ENCODE peak calls at places on chromosome 14, in seven cellular contexts. H, Y, F, L, P, U and D are unnamed samples.

GRCh38 chr14:79118291-79118690 is 948.1 kb downstream of the NRXN3 start:
- DNase-seq in H (no peak), U (no peak), Y (no peak), L (no peak), F (no peak), P (no peak), D (no peak)

GRCh38 chr14:96902004-96902403 is 104.8 kb downstream of the VRK1 start:
- DNase-seq in Y (no peak), F (no peak), H (no peak), L (no peak), P (no peak), U (no peak), D (no peak)

GRCh38 chr14:74595006-74595735 is 16.9 kb downstream of the LTBP2 start:
- DNase-seq in Y (no peak), P (no peak), F (no peak), U (peak), H (no peak), L (no peak), D (no peak)

GRCh38 chr14:85619866-85620265 is 89.9 kb downstream of the FLRT2 start:
- DNase-seq in Y (no peak), U (no peak), H (no peak), F (no peak), P (no peak), L (no peak), D (no peak)

GRCh38 chr14:61528591-61529021 is 166.7 kb upstream of the HIF1A start:
- DNase-seq in U (no peak), Y (no peak), L (no peak), H (no peak), P (no peak), F (no peak), D (peak)

GRCh38 chr14:85587152-85587697 is 57.3 kb downstream of the FLRT2 start:
- DNase-seq in H (no peak), P (no peak), F (no peak), Y (no peak), U (no peak), L (no peak), D (peak)

GRCh38 chr14:105178069-105178867 is 2.8 kb downstream of the NUDT14 start:
- DNase-seq in H (no peak), F (no peak), U (no peak), Y (no peak), L (no peak), P (no peak), D (no peak)

GRCh38 chr14:87430810-87431209 is 562.2 kb downstream of the GALC start:
- DNase-seq in H (no peak), F (no peak), L (peak), U (no peak), Y (no peak), P (no peak), D (no peak)

GRCh38 chr14:20630340-20631022 is 11.0 kb downstream of the OR6S1 start:
- DNase-seq in F (no peak), H (peak), Y (peak), L (peak), P (peak), U (no peak), D (peak)

GRCh38 chr14:93207468-93208308 is 632 bp downstream of the UBR7 start:
- DNase-seq in U (peak), P (peak), Y (no peak), L (no peak), H (peak), F (no peak), D (peak)

GRCh38 chr14:32611752-32612151 is 282.7 kb downstream of the AKAP6 start:
- DNase-seq in L (no peak), P (no peak), Y (no peak), U (no peak), F (no peak), H (no peak), D (no peak)

GRCh38 chr14:60655114-60655897 is 6.0 kb upstream of the SIX1 start:
- DNase-seq in L (no peak), F (no peak), P (peak), U (peak), Y (no peak), H (no peak), D (no peak)

GRCh38 chr14:95467657-95468056 is 48.8 kb downstream of the SYNE3 start:
- DNase-seq in F (no peak), U (no peak), P (no peak), L (no peak), Y (no peak), H (no peak), D (no peak)

GRCh38 chr14:29016050-29016900 is 249.7 kb downstream of the FOXG1 start:
- DNase-seq in Y (no peak), U (peak), P (peak), L (peak), H (peak), F (no peak), D (peak)

GRCh38 chr14:72961579-72962335 is 35.5 kb downstream of the DCAF4 start:
- DNase-seq in F (no peak), U (no peak), H (no peak), Y (peak), P (no peak), L (no peak), D (peak)

GRCh38 chr14:28609228-28609828 is 157.3 kb upstream of the FOXG1 start:
- DNase-seq in L (peak), F (no peak), Y (peak), H (peak), U (peak), P (peak), D (peak)

GRCh38 chr14:104932676-104933631 is 8.3 kb downstream of the PLD4 start:
- DNase-seq in P (peak), F (no peak), L (peak), Y (peak), H (peak), U (peak), D (peak)

GRCh38 chr14:47278233-47278842 is 397.1 kb downstream of the MDGA2 start:
- DNase-seq in F (no peak), L (peak), Y (peak), P (peak), U (peak), H (peak), D (peak)

GRCh38 chr14:95200404-95200803 is 43.1 kb upstream of the DICER1 start:
- DNase-seq in Y (no peak), H (no peak), L (no peak), P (no peak), F (no peak), U (no peak), D (no peak)

GRCh38 chr14:72275242-72275641 is 343.0 kb downstream of the RGS6 start:
- DNase-seq in U (no peak), Y (no peak), F (no peak), H (no peak), P (no peak), L (no peak), D (no peak)

GRCh38 chr14:93381644-93382043 is 34.7 kb downstream of the COX8C start:
- DNase-seq in U (no peak), F (no peak), H (no peak), L (no peak), P (no peak), Y (no peak), D (no peak)

GRCh38 chr14:49865431-49865859 is 12.9 kb upstream of the NEMF start:
- DNase-seq in F (no peak), L (peak), U (peak), H (peak), Y (no peak), P (peak), D (no peak)

GRCh38 chr14:77026930-77027537 is 1.5 kb downstream of the IRF2BPL start:
- DNase-seq in Y (no peak), L (no peak), P (no peak), U (peak), F (no peak), H (peak), D (no peak)

GRCh38 chr14:64704743-64705405 is 650 bp downstream of the PLEKHG3 start:
- DNase-seq in U (peak), F (no peak), Y (no peak), H (no peak), L (no peak), P (peak), D (peak)

GRCh38 chr14:96237641-96238040 is 18.4 kb upstream of the BDKRB1 start:
- DNase-seq in F (no peak), Y (no peak), L (no peak), H (no peak), U (no peak), P (no peak), D (no peak)

GRCh38 chr14:90191154-90191553 is 65.2 kb upstream of the PSMC1 start:
- DNase-seq in H (no peak), L (no peak), Y (no peak), P (no peak), F (no peak), U (no peak), D (no peak)

GRCh38 chr14:28467611-28468010 is 299.0 kb upstream of the FOXG1 start:
- DNase-seq in P (no peak), F (no peak), L (no peak), U (no peak), Y (no peak), H (no peak), D (no peak)

GRCh38 chr14:89422181-89422951 is 5.3 kb upstream of the FOXN3 start:
- DNase-seq in F (no peak), U (no peak), L (no peak), Y (no peak), P (no peak), H (no peak), D (peak)

GRCh38 chr14:68978550-68978911 is 571 bp downstream of the ACTN1 start:
- DNase-seq in U (peak), F (no peak), Y (no peak), L (no peak), H (peak), P (peak), D (peak)

GRCh38 chr14:45716506-45716905 is 463.5 kb upstream of the MIS18BP1 start:
- DNase-seq in U (peak), L (peak), P (no peak), F (no peak), Y (no peak), H (no peak), D (peak)

GRCh38 chr14:69260979-69261605 is 1.1 kb downstream of the GALNT16 start:
- DNase-seq in H (peak), P (peak), U (peak), L (no peak), F (no peak), Y (no peak), D (no peak)

GRCh38 chr14:36973806-36974442 is 198.5 kb downstream of the SLC25A21 start:
- DNase-seq in F (no peak), H (no peak), U (no peak), P (no peak), L (no peak), Y (no peak), D (no peak)

GRCh38 chr14:57549765-57550420 is 56.2 kb upstream of the CCDC198 start:
- DNase-seq in Y (no peak), L (no peak), U (no peak), H (no peak), P (no peak), F (no peak), D (no peak)

GRCh38 chr14:102907303-102907844 is 15.1 kb upstream of the AMN start:
- DNase-seq in Y (no peak), H (no peak), P (no peak), L (no peak), F (no peak), U (no peak), D (no peak)

GRCh38 chr14:36807727-36808126 is 146.1 kb downstream of the PAX9 start:
- DNase-seq in Y (no peak), F (no peak), L (no peak), H (no peak), U (no peak), P (no peak), D (no peak)

GRCh38 chr14:104996032-104996431 is 10.4 kb downstream of the CLBA1 start:
- DNase-seq in H (no peak), L (no peak), P (no peak), F (no peak), U (no peak), Y (no peak), D (no peak)

GRCh38 chr14:54291491-54292191 is 105.2 kb upstream of the CDKN3 start:
- DNase-seq in L (peak), P (peak), H (no peak), U (no peak), Y (no peak), F (no peak), D (no peak)

GRCh38 chr14:23141706-23142467 is 22.8 kb upstream of the CEBPE start:
- DNase-seq in F (no peak), P (no peak), U (peak), Y (no peak), H (no peak), L (no peak), D (peak)

GRCh38 chr14:23145794-23146422 is 26.9 kb upstream of the CEBPE start:
- DNase-seq in U (no peak), P (no peak), L (no peak), Y (no peak), F (no peak), H (no peak), D (no peak)

GRCh38 chr14:23146423-23146910 is 27.4 kb upstream of the CEBPE start:
- DNase-seq in F (no peak), Y (no peak), P (no peak), L (no peak), H (peak), U (no peak), D (no peak)

GRCh38 chr14:23142826-23143225 is 23.8 kb upstream of the CEBPE start:
- DNase-seq in F (no peak), Y (no peak), H (no peak), L (no peak), P (no peak), U (no peak), D (no peak)

DNA sequence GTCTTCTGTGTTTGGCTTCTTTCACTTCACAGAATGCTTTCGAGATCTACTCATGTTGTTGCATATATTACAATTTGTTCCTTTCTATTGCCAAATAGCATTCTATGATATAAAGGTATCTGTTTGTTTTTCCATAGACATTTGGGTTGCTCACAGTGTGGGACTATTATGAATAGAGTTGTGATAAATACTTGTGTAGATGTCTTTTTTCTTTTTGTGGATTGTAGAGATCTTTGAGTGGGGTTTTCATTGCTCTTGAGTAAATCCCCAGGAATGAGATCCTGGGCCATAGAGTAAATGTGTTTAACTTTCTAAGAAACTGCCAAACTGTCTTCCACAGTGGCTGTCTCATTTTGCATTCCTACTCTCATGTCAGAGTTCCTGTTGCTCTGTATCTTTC is 24.9 kb upstream of the CEBPE start:
- DNase-seq in Y (no peak), U (no peak), F (no peak), P (no peak), L (no peak), H (no peak), D (no peak)
- TF ChIP-seq JUND in Y (no peak), U (no peak), F (no peak), P (no peak), L (no peak), H (no peak), D (no peak)

GRCh38 chr14:100878271-100879146 is 25.0 kb downstream of the RTL1 start:
- DNase-seq in Y (no peak), U (no peak), F (no peak), L (no peak), P (no peak), H (no peak), D (no peak)
- TF ChIP-seq JUND in Y (no peak), U (no peak), F (no peak), L (no peak), P (no peak), H (no peak), D (no peak)

GRCh38 chr14:67459336-67459735 is 29.2 kb downstream of the TMEM229B start:
- DNase-seq in P (no peak), Y (no peak), F (no peak), L (no peak), H (no peak), U (no peak), D (no peak)

GRCh38 chr14:67461341-67461985 is 27.1 kb downstream of the TMEM229B start:
- DNase-seq in U (no peak), Y (no peak), H (no peak), P (no peak), F (no peak), L (no peak), D (no peak)

GRCh38 chr14:67453575-67454300 is 34.8 kb downstream of the TMEM229B start:
- DNase-seq in P (no peak), L (no peak), U (no peak), H (peak), Y (no peak), F (no peak), D (no peak)

GRCh38 chr14:67456732-67457131 is 31.8 kb downstream of the TMEM229B start:
- DNase-seq in P (no peak), H (no peak), U (no peak), F (no peak), Y (no peak), L (no peak), D (no peak)

DNA sequence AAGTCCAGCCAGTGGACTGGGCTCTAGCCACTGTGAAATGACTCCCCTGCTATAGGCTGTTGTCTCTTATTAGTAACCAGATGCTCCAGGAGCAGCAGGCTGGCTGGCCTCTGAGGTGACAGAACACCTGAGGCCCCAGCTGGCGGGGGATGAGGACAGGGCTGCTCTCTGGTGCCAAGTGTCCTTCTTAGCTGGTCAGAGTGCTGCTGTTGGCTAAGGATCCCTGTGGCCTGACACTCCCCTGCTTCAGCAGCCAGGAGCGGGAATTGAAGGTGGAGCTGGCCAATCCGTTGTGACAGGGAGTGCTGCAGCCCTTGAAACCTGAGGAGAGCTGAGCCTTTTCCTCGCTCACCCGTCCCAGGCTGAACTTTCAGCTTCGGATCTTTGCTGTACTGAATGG is 30.7 kb downstream of the TMEM229B start:
- DNase-seq in F (no peak), H (no peak), Y (no peak), P (peak), U (no peak), L (no peak), D (peak)
- TF ChIP-seq JUND in F (no peak), H (no peak), Y (no peak), P (no peak), U (no peak), L (no peak), D (no peak)

GRCh38 chr14:91299483-91300115 is 55.1 kb upstream of the GPR68 start:
- DNase-seq in L (no peak), Y (no peak), U (no peak), F (no peak), P (no peak), H (no peak), D (no peak)
- TF ChIP-seq JUND in L (no peak), Y (no peak), U (no peak), F (no peak), P (no peak), H (no peak), D (no peak)

GRCh38 chr14:51654549-51654879 is 2.8 kb downstream of the FRMD6 start:
- DNase-seq in L (no peak), Y (no peak), P (no peak), U (peak), H (no peak), F (no peak), D (no peak)
- TF ChIP-seq JUND in L (no peak), Y (no peak), P (no peak), U (no peak), H (no peak), F (no peak), D (no peak)

DNA sequence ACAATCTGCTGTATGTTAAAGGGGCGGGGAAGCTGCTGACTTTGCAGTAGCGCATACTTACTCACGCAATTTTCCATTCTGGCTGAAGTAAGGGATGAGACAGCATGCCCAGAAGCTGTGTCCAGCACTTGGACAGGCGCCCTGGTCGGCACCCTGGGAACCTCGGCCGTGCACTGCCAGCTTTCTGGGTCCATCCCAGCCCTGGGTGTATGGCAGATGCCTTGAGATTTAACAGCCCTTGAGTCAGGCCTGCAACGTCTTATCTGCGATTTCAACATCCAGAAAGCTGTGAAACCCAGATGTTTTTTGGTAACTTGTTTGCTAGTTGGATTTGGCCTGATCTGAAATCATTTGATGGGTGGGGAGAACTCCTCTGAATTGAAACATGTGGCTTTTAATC is 16.2 kb downstream of the EML1 start:
- DNase-seq in P (no peak), L (no peak), Y (no peak), F (no peak), H (no peak), U (peak), D (no peak)
- TF ChIP-seq JUND in P (no peak), L (no peak), Y (no peak), F (no peak), H (no peak), U (no peak), D (no peak)

DNA sequence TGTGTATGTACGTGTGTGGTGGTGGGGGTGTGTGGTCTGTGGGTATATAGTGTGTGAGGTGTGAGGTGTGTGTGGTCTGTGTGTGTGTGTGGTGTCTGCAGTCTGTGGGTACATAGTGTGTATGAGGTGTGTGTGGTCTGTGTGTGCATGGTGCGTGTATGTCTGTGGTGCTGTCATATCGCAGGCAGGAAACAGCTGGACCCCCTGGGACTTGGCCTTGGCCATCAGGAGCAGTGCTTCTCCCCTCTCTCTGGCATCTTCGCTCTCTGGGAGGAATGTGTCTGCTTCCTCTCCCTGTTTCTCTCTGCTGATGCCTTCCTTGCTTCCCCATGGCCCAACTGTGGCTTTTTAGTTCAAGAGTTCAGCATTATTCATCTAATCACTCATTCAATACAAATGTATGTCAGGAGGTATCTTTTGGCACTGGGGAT is 379.0 kb downstream of the FUT8 start:
- DNase-seq in Y (no peak), F (peak), H (no peak), L (no peak), P (no peak), U (peak), D (no peak)
- TF ChIP-seq JUND in Y (no peak), F (no peak), H (no peak), L (no peak), P (no peak), U (no peak), D (no peak)

GRCh38 chr14:59358105-59358504 is 107.1 kb downstream of the GPR135 start:
- DNase-seq in H (no peak), L (peak), F (no peak), U (peak), P (no peak), Y (peak), D (no peak)
- TF ChIP-seq JUND in H (no peak), L (no peak), F (no peak), U (peak), P (peak), Y (no peak), D (no peak)

GRCh38 chr14:22391908-22392307 is 197.1 kb downstream of the DAD1 start:
- DNase-seq in F (peak), U (peak), Y (peak), L (peak), P (no peak), H (peak), D (peak)
- TF ChIP-seq JUND in F (no peak), U (no peak), Y (no peak), L (no peak), P (no peak), H (no peak), D (no peak)